ENCODE peak calls at places on chromosomes 3 and 15, in four cellular contexts. O, L, S and K are unnamed samples.

GRCh38 chr3:78754066-78754743 is 1013.6 kb downstream of the ROBO1 start:
- DNase-seq in O (no peak), S (peak; percentile 73), L (no peak), K (peak; percentile 65)

GRCh38 chr3:158337007-158337608 is 227.2 kb downstream of the RSRC1 start:
- DNase-seq in L (no peak), O (no peak), S (no peak), K (no peak)

GRCh38 chr3:181567446-181568075 is 144.2 kb upstream of the SOX2 start:
- DNase-seq in O (no peak), S (no peak), L (no peak), K (peak; percentile 51)

GRCh38 chr3:131353016-131353877 is 28.3 kb upstream of the NUDT16 start:
- DNase-seq in S (no peak), O (no peak), L (no peak), K (no peak)

GRCh38 chr3:181210275-181210674 is 220.7 kb upstream of the DNAJC19 start:
- DNase-seq in S (peak; percentile 15), L (no peak), O (no peak), K (peak; percentile 57)

GRCh38 chr3:165523801-165524200 is 313.4 kb downstream of the BCHE start:
- DNase-seq in S (peak; percentile 52), L (no peak), O (no peak), K (peak; percentile 86)

GRCh38 chr3:88000853-88001252 is 58.0 kb downstream of the CGGBP1 start:
- DNase-seq in S (no peak), L (no peak), O (no peak), K (peak; percentile 25)

GRCh38 chr3:136959599-136959998 is 1.8 kb downstream of the IL20RB start:
- DNase-seq in L (no peak), S (no peak), O (no peak), K (no peak)

GRCh38 chr3:142577701-142578308 is 728 bp downstream of the ATR start:
- DNase-seq in L (no peak), O (peak; percentile 5), S (peak; percentile 29), K (no peak)

GRCh38 chr15:56047354-56047753 is 53.9 kb upstream of the NEDD4 start:
- DNase-seq in S (no peak), L (no peak), O (no peak), K (peak; percentile 40)

GRCh38 chr3:158532099-158532734 is 38.8 kb upstream of the MLF1 start:
- DNase-seq in S (peak; percentile 70), L (no peak), O (no peak), K (peak; percentile 73)

GRCh38 chr3:108552267-108553159 is 36.7 kb downstream of the CIP2A start:
- DNase-seq in O (peak; percentile 16), L (no peak), S (peak; percentile 56), K (peak; percentile 81)

GRCh38 chr3:171748341-171748918 is 61.9 kb downstream of the PLD1 start:
- DNase-seq in O (no peak), S (peak; percentile 17), L (no peak), K (peak; percentile 97)

GRCh38 chr3:14423197-14423743 is 20.9 kb downstream of the SLC6A6 start:
- DNase-seq in S (no peak), O (no peak), L (no peak), K (no peak)

GRCh38 chr15:73753250-73754130 is at the start of gene INSYN1:
- DNase-seq in L (no peak), S (no peak), O (no peak), K (peak; percentile 28)

GRCh38 chr15:63950911-63951481 is 95.3 kb downstream of the DAPK2 start:
- DNase-seq in O (no peak), L (no peak), S (peak; percentile 87), K (peak; percentile 77)

GRCh38 chr3:186060222-186060621 is 48.7 kb downstream of the ETV5 start:
- DNase-seq in O (peak; percentile 44), L (no peak), S (no peak), K (no peak)

GRCh38 chr15:88546248-88547129 is at the start of gene DET1:
- DNase-seq in O (peak; percentile 95), S (peak; percentile 94), L (peak; percentile 96), K (peak; percentile 94)

GRCh38 chr3:187902938-187903337 is 157.7 kb upstream of the BCL6 start:
- DNase-seq in S (peak; percentile 13), O (no peak), L (no peak), K (no peak)

GRCh38 chr15:78205337-78205736 is 29.0 kb downstream of the ACSBG1 start:
- DNase-seq in L (no peak), S (no peak), O (no peak), K (no peak)

GRCh38 chr3:129558076-129558771 is 15.2 kb downstream of the H1-8 start:
- DNase-seq in L (no peak), S (peak; percentile 19), O (no peak), K (no peak)

GRCh38 chr3:72446406-72447058 is 401.7 kb downstream of the SHQ1 start:
- DNase-seq in L (peak; percentile 65), O (no peak), S (peak; percentile 18), K (peak; percentile 39)

GRCh38 chr3:71061037-71061436 is 522.5 kb downstream of the FOXP1 start:
- DNase-seq in S (no peak), O (no peak), L (no peak), K (peak; percentile 30)

GRCh38 chr3:194447161-194447560 is 39.6 kb downstream of the ATP13A3 start:
- DNase-seq in O (no peak), S (no peak), L (no peak), K (no peak)

GRCh38 chr3:184523825-184524615 is 37.6 kb upstream of the EPHB3 start:
- DNase-seq in S (peak; percentile 67), O (peak; percentile 14), L (no peak), K (peak; percentile 64)

GRCh38 chr15:56978898-56979662 is 60.6 kb downstream of the TCF12 start:
- DNase-seq in O (no peak), L (no peak), S (peak; percentile 71), K (peak; percentile 22)

GRCh38 chr3:153219147-153219546 is 57.1 kb downstream of the RAP2B start:
- DNase-seq in L (no peak), O (no peak), S (peak; percentile 49), K (peak; percentile 32)

GRCh38 chr3:53065841-53066480 is 20.1 kb upstream of the SFMBT1 start:
- DNase-seq in O (no peak), S (no peak), L (no peak), K (no peak)

GRCh38 chr3:138593488-138594149 is 441 bp downstream of the CEP70 start:
- DNase-seq in S (peak; percentile 7), O (no peak), L (no peak), K (no peak)

GRCh38 chr3:77868725-77869124 is 828.8 kb downstream of the ROBO2 start:
- DNase-seq in S (no peak), O (no peak), L (no peak), K (no peak)

GRCh38 chr3:58667229-58667628 is 655 bp upstream of the FAM3D start:
- DNase-seq in L (no peak), S (no peak), O (no peak), K (no peak)

GRCh38 chr15:68646751-68647150 is 68.0 kb downstream of the CORO2B start:
- DNase-seq in O (no peak), S (no peak), L (no peak), K (no peak)

GRCh38 chr3:55305714-55306485 is 181.2 kb downstream of the WNT5A start:
- DNase-seq in S (peak; percentile 57), O (no peak), L (no peak), K (peak; percentile 55)

GRCh38 chr3:194205675-194206133 is 69.8 kb downstream of the HES1 start:
- DNase-seq in O (peak; percentile 63), L (peak; percentile 26), S (no peak), K (no peak)